ENCODE peak calls at places on chromosomes 3 and 15, in eight cellular contexts. S, Z, P, H, D, R, Y and U are unnamed samples. For H3K9me3, the result is how much of the 10 kb centered on the place peaks cover.

GRCh38 chr15:72280751-72281150 is 8.4 kb upstream of the PARP6 start:
- DNase-seq in Z (no peak), S (no peak), H (no peak), D (no peak), Y (no peak), R (no peak), P (no peak), U (no peak)

GRCh38 chr3:117661636-117662095 is 952.1 kb downstream of the TUSC7 start:
- DNase-seq in D (no peak), P (no peak), Z (no peak), Y (no peak), R (no peak), S (no peak), H (no peak), U (no peak)

GRCh38 chr3:15291589-15292541 is 40.5 kb downstream of the SH3BP5 start:
- DNase-seq in H (no peak), D (no peak), R (no peak), Y (no peak), P (no peak), Z (no peak), S (peak), U (peak)

GRCh38 chr3:33658971-33659848 is 58.8 kb downstream of the CLASP2 start:
- DNase-seq in Z (peak), Y (peak), S (no peak), R (peak), P (peak), H (no peak), D (peak), U (peak)

GRCh38 chr3:188554404-188554803 is 400.4 kb downstream of the LPP start:
- DNase-seq in S (no peak), Y (no peak), R (no peak), Z (no peak), P (no peak), D (no peak), H (peak), U (no peak)

GRCh38 chr3:140972833-140973232 is 31.2 kb downstream of the SLC25A36 start:
- DNase-seq in P (no peak), H (peak), R (no peak), D (no peak), S (peak), Y (no peak), Z (no peak), U (no peak)

GRCh38 chr3:9172851-9173320 is 76.6 kb downstream of the SRGAP3 start:
- DNase-seq in Z (no peak), H (peak), R (no peak), D (no peak), Y (no peak), S (no peak), P (no peak), U (no peak)

GRCh38 chr3:195895900-195896360 is 12.4 kb downstream of the TNK2 start:
- DNase-seq in Z (peak), H (peak), D (peak), R (peak), P (peak), Y (peak), S (peak), U (peak)

GRCh38 chr15:31128919-31129768 is 27.6 kb upstream of the TRPM1 start:
- DNase-seq in Z (peak), Y (peak), S (peak), R (peak), P (peak), H (peak), D (peak), U (peak)

GRCh38 chr3:105904683-105905320 is 36.0 kb upstream of the CBLB start:
- DNase-seq in Z (no peak), Y (no peak), P (no peak), H (peak), R (no peak), S (no peak), D (no peak), U (no peak)

GRCh38 chr3:197495059-197495455 is 60.7 kb downstream of the BDH1 start:
- DNase-seq in P (peak), R (no peak), S (no peak), Y (no peak), Z (no peak), H (no peak), D (no peak), U (no peak)

GRCh38 chr3:46316258-46316657 is 37.7 kb upstream of the CCR2 start:
- DNase-seq in R (no peak), P (no peak), Z (no peak), D (no peak), Y (no peak), S (no peak), H (no peak), U (no peak)

GRCh38 chr3:177119829-177120228 is 77.5 kb downstream of the TBL1XR1 start:
- DNase-seq in R (no peak), H (no peak), P (no peak), Z (no peak), S (no peak), Y (no peak), D (no peak), U (no peak)

GRCh38 chr15:92205255-92205739 is 188.4 kb upstream of the ST8SIA2 start:
- DNase-seq in D (no peak), S (no peak), R (no peak), P (peak), Z (no peak), H (no peak), Y (peak), U (no peak)

GRCh38 chr15:61871926-61872522 is 188.2 kb downstream of the VPS13C start:
- DNase-seq in S (peak), H (peak), Y (peak), Z (no peak), D (no peak), R (no peak), P (no peak), U (no peak)

GRCh38 chr3:133038731-133039398 is 674 bp downstream of the TMEM108 start:
- DNase-seq in Y (peak), H (no peak), Z (no peak), D (peak), P (peak), R (peak), S (no peak), U (no peak)

GRCh38 chr15:67085818-67086649 is 20.6 kb downstream of the SMAD3 start:
- DNase-seq in S (peak), H (no peak), R (no peak), Y (no peak), Z (no peak), D (no peak), P (no peak), U (no peak)

GRCh38 chr15:25094066-25094465 is 139.3 kb downstream of the SNRPN start:
- DNase-seq in Z (no peak), S (no peak), Y (no peak), R (no peak), H (no peak), D (no peak), P (no peak), U (no peak)

GRCh38 chr15:25093455-25094029 is 138.8 kb downstream of the SNRPN start:
- DNase-seq in P (no peak), Z (no peak), R (no peak), S (no peak), H (no peak), D (no peak), Y (no peak), U (no peak)

GRCh38 chr15:25092661-25093060 is 137.9 kb downstream of the SNRPN start:
- DNase-seq in R (no peak), Y (no peak), Z (no peak), D (no peak), P (no peak), S (no peak), H (no peak), U (no peak)

GRCh38 chr15:25095179-25095578 is 140.4 kb downstream of the SNRPN start:
- DNase-seq in S (no peak), H (no peak), Y (no peak), R (no peak), D (no peak), P (no peak), Z (no peak), U (no peak)

DNA sequence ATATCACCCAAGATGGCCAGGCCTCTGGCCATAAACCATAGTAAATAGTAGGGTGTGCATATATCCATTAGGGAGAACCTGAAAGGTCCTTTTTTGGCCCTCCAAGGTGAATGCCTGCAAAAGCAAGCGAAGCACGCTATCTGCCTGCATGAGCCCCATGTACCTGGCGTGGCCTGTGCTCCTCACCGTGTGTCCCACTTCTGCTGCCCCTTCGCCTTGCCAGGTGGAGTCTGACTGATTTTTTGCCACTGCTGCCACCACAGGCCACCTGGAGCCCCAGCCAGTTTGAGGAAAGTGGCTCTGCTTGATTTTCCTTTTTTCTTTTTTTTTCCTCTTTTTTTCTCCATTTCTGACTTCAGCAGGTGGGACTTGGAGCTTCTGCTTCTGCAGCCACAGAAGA is 139.7 kb downstream of the SNRPN start:
- DNase-seq in H (no peak), Y (no peak), S (no peak), Z (no peak), P (no peak), R (no peak), D (no peak), U (no peak)
- H3K9me3 ChIP-seq in H (under half), Y (under half), S (half or more), Z (half or more), P (half or more), R (under half), D (under half), U (half or more)

GRCh38 chr3:155611456-155611855 is 133.4 kb downstream of the PLCH1 start:
- DNase-seq in Y (no peak), R (no peak), Z (no peak), H (no peak), S (no peak), D (no peak), P (no peak), U (no peak)
- H3K9me3 ChIP-seq in Y (under half), R (under half), Z (under half), H (under half), S (under half), D (under half), P (half or more), U (under half)

DNA sequence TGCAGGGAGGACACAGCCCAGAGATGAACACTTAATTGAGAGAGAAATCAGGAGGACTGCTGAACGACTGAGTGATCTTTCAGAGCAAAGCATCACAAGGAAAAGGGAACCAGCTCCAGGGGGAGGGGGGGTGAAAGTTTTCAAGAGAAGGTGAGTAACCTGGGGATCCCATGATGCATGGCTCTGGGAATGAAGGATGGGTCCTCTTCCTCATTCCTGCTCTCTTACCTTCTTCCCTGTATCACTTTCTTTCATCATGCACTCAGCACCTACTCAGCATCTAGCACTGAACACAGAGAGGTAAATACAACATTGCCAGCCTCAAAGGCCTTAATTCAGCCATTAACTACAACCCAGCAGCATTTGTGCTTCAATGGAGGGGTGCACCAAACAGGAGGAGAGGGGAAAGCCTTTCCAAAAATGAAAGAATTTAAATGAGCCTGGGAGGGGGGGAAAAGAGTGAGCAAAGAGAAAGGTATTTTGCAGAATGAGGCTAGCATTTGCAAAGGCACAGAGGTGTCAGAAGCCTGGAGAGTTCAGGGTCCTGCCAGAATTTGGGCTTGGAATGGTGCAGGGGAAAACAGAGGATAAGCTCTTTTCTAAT is 427.4 kb downstream of the FOXP1 start:
- DNase-seq in S (no peak), H (peak), Z (no peak), D (no peak), R (no peak), P (no peak), Y (peak), U (no peak)
- H3K9me3 ChIP-seq in S (under half), H (under half), Z (under half), D (under half), R (under half), P (under half), Y (under half), U (under half)

GRCh38 chr3:23758253-23758838 is 47.4 kb upstream of the UBE2E1 start:
- DNase-seq in H (no peak), P (no peak), R (no peak), S (no peak), Y (no peak), Z (no peak), D (no peak), U (no peak)
- H3K9me3 ChIP-seq in H (under half), P (under half), R (under half), S (under half), Y (under half), Z (under half), D (under half), U (under half)

DNA sequence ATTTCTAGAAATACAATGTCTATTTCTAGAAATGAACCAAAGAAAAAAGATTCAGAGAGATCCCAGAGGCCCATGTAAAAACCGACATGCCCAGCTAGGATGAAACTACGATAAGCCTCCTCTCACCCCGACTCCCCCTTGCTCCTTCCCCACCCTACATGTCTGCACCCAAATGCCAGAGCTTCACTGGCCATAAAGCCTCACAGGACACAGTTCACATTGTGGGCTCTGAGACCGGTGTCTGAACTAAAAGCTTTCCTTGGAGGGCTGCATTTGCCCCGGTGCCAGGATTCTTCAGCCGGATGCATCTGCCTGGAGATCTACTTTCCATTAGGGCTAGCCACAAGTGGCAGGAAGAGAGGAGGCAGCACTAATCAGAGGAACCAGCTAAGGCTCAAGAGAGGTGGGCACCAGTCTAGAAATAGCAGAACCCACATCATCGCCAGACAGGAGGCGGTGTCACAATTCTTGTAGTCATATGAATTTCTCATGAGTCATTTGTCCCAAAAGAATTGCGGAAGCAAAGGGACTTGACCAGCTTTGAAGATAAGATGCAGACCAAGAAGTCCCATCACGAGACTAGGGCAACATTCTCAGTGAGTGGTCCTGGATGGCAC is 353.7 kb downstream of the NTRK3 start:
- DNase-seq in H (no peak), D (no peak), P (no peak), Y (no peak), S (no peak), R (no peak), Z (no peak), U (no peak)
- H3K9me3 ChIP-seq in H (under half), D (under half), P (under half), Y (under half), S (under half), R (under half), Z (under half), U (under half)

GRCh38 chr15:51907136-51907862 is 64.3 kb downstream of the LEO1 start:
- DNase-seq in P (no peak), R (no peak), D (peak), S (no peak), H (peak), Y (peak), Z (no peak), U (no peak)
- H3K9me3 ChIP-seq in P (under half), R (under half), D (under half), S (under half), H (under half), Y (under half), Z (under half), U (under half)